ENCODE peak calls at places on chromosomes 3 and 15, in seven cellular contexts. I is tibial artery; T is breast epithelium; D is H9; R is CD4-positive, alpha-beta memory T cell; X is naive thymus-derived CD4-positive, alpha-beta T cell; M is Peyer's patch. C is an unnamed sample. For H3K27me3, H3K4me1 and H3K9me3, the result is how much of the 10 kb centered on the place peaks cover.

GRCh38 chr3:171842864-171843511 is at the start of gene TMEM212:
- DNase-seq in I (no peak), T (no peak), D (no peak), R (no peak), X (no peak), M (no peak), C (no peak)

GRCh38 chr15:49313650-49314049 is 109.4 kb upstream of the FGF7 start:
- DNase-seq in I (no peak), T (no peak), D (no peak), R (no peak), X (no peak), M (no peak), C (no peak)

GRCh38 chr3:38628835-38629234 is 20.7 kb downstream of the SCN5A start:
- DNase-seq in I (no peak), T (no peak), D (no peak), R (no peak), X (no peak), M (no peak), C (no peak)

GRCh38 chr3:10023587-10024310 is 2.5 kb upstream of the FANCD2 start:
- DNase-seq in I (no peak), T (no peak), D (no peak), R (no peak), X (no peak), M (no peak), C (no peak)

GRCh38 chr3:120428904-120429303 is 21.9 kb downstream of the FSTL1 start:
- DNase-seq in I (no peak), T (no peak), D (no peak), R (no peak), X (no peak), M (no peak), C (no peak)

GRCh38 chr3:73432021-73432722 is 192.6 kb downstream of the PDZRN3 start:
- DNase-seq in I (no peak), T (no peak), D (no peak), R (peak), X (no peak), M (no peak), C (no peak)

GRCh38 chr3:151443583-151443982 is 17.3 kb downstream of the IGSF10 start:
- DNase-seq in I (no peak), T (no peak), D (no peak), R (no peak), X (no peak), M (no peak), C (no peak)

GRCh38 chr3:190773948-190774347 is 88.5 kb downstream of the GMNC start:
- DNase-seq in I (no peak), T (no peak), D (no peak), R (no peak), X (no peak), M (no peak), C (no peak)

GRCh38 chr3:81540787-81541186 is 220.7 kb downstream of the GBE1 start:
- DNase-seq in I (no peak), T (no peak), D (no peak), R (no peak), X (no peak), M (no peak), C (no peak)

GRCh38 chr3:67719333-67719732 is 64.9 kb upstream of the SUCLG2 start:
- DNase-seq in I (no peak), T (no peak), D (no peak), R (no peak), X (no peak), M (no peak), C (no peak)

GRCh38 chr3:141391298-141392017 is 23.2 kb downstream of the ZBTB38 start:
- DNase-seq in I (no peak), T (no peak), D (no peak), R (no peak), X (no peak), M (no peak), C (no peak)

GRCh38 chr3:20121088-20121487 is 64.9 kb downstream of the SGO1 start:
- DNase-seq in I (no peak), T (no peak), D (no peak), R (no peak), X (no peak), M (no peak), C (no peak)

GRCh38 chr15:85104584-85104983 is 122.9 kb downstream of the PDE8A start:
- DNase-seq in I (no peak), T (no peak), D (no peak), R (no peak), X (no peak), M (no peak), C (no peak)

GRCh38 chr3:135887220-135887619 is 78.3 kb upstream of the PPP2R3A start:
- DNase-seq in I (no peak), T (no peak), D (no peak), R (no peak), X (no peak), M (no peak), C (no peak)

GRCh38 chr3:38454179-38454883 is 641 bp downstream of the ACVR2B start:
- DNase-seq in I (no peak), T (peak), D (no peak), R (peak), X (peak), M (peak), C (peak)

GRCh38 chr3:21645121-21645897 is 105.7 kb downstream of the ZNF385D start:
- DNase-seq in I (peak), T (peak), D (no peak), R (no peak), X (no peak), M (no peak), C (no peak)

GRCh38 chr15:48671381-48672022 is 26.0 kb upstream of the FBN1 start:
- DNase-seq in I (peak), T (no peak), D (no peak), R (no peak), X (no peak), M (no peak), C (no peak)

GRCh38 chr3:112293368-112294321 is at the start of gene SLC9C1:
- DNase-seq in I (peak), T (peak), D (peak), R (peak), X (peak), M (peak), C (no peak)

GRCh38 chr3:138497021-138497420 is 62.6 kb downstream of the ESYT3 start:
- DNase-seq in I (no peak), T (no peak), D (no peak), R (no peak), X (no peak), M (no peak), C (no peak)

GRCh38 chr3:162738778-162739177 is 1242.2 kb downstream of the OTOL1 start:
- DNase-seq in I (no peak), T (no peak), D (no peak), R (no peak), X (no peak), M (no peak), C (no peak)

GRCh38 chr15:41559489-41560177 is 621 bp downstream of the TYRO3 start:
- DNase-seq in I (no peak), T (peak), D (peak), R (no peak), X (no peak), M (no peak), C (no peak)

DNA sequence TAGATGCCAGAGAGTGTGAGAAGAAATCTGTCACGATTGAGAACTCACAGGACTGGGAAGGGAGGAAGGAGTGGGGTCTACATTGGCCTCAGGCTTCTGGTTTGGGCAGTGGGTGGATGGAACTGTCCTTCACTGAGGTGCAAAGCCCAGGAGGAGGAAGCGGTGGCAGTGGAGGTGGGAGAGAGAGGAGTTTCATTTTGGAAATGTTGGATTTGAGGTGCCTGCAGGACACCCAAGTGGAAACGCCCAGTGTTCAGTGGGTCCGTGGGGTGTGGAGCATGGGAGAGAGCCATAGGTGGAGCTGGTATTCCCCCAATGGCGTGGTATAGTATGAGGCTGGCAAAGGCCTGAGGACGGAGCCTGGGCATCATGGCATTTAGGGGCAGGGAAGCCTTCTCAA is 9.3 kb upstream of the EPHB3 start:
- DNase-seq in I (no peak), T (no peak), D (no peak), R (no peak), X (no peak), M (no peak), C (peak)
- H3K27me3 ChIP-seq in I (under half), T (under half), D (under half), R (under half), X (under half), M (under half), C (under half)

GRCh38 chr15:52656412-52656811 is 22.8 kb downstream of the ATOSA start:
- DNase-seq in I (no peak), T (no peak), D (no peak), R (no peak), X (no peak), M (no peak), C (no peak)
- H3K4me1 ChIP-seq in I (under half), T (under half), D (under half), R (under half), X (under half), M (under half), C (under half)

DNA sequence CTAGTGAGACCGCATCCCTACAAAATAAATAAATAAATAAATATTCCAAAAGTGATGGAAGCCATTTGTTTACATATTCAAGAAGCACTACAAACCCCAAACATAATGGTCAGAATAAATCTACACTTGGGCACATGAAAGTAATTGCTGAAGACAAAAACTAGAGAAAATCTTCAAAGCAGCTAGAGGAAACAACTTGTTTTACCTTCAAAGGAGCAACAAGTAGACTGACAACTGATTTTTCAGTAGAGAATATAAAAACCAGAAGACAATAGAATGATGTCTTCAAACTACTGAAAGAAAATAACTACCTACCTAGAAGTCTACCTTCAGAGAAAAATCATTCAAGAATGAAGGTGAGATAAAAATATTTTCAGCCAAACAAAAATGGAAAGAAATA is 89.4 kb downstream of the TPRA1 start:
- DNase-seq in I (no peak), T (no peak), D (no peak), R (no peak), X (no peak), M (no peak), C (no peak)
- H3K9me3 ChIP-seq in I (under half), T (under half), D (under half), R (under half), X (under half), M (under half), C (under half)

GRCh38 chr3:15157441-15157840 is 48.6 kb upstream of the CAPN7 start:
- DNase-seq in I (no peak), T (no peak), D (no peak), R (no peak), X (no peak), M (no peak), C (no peak)

GRCh38 chr3:15154326-15154725 is 51.7 kb upstream of the CAPN7 start:
- DNase-seq in I (no peak), T (no peak), D (no peak), R (no peak), X (no peak), M (no peak), C (no peak)

GRCh38 chr3:15159501-15160136 is 46.4 kb upstream of the CAPN7 start:
- DNase-seq in I (no peak), T (no peak), D (no peak), R (no peak), X (no peak), M (no peak), C (no peak)

GRCh38 chr3:15153103-15153502 is 52.9 kb upstream of the CAPN7 start:
- DNase-seq in I (no peak), T (no peak), D (no peak), R (no peak), X (no peak), M (no peak), C (no peak)

GRCh38 chr3:15155840-15156360 is 50.1 kb upstream of the CAPN7 start:
- DNase-seq in I (no peak), T (no peak), D (no peak), R (no peak), X (no peak), M (no peak), C (no peak)
- H3K27me3 ChIP-seq in I (under half), T (under half), D (under half), R (under half), X (under half), M (under half), C (under half)

DNA sequence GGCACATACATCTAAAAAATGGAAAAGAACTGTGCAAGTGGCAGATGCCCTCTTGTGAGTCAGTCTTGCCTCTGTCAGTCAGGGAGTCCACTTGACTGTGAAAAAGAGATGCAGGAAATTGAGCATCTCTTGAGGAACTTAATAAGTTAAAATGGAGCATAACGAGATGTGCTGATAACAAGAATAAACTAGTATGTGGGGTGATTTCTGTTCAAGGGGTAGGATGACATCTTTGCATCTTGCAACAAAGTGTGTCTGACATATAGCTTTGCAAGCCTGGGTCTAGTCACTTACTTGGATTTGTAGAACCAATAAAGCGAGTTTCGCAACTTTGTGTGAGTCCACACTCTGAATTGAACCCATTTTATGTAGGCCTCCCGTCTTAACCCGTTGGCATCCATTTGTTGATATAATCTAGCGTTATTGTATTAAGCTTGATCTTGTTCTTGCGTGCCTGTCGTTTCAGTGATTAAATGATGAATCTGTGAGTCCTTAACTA is 2.2 kb downstream of the USP3 start:
- DNase-seq in I (no peak), T (no peak), D (no peak), R (peak), X (no peak), M (no peak), C (no peak)
- H3K4me1 ChIP-seq in I (half or more), T (under half), D (under half), R (half or more), X (half or more), M (under half), C (half or more)